ENCODE peak calls at places on chromosome 5, in eight cellular contexts. I is stimulated activated CD4-positive, alpha-beta T cell treated with anti-CD3 and anti-CD28 coated beads, Interleukin-4, amount 100 ng/mL, for 4 hours; T is T-helper 2 cell; J is PC-9; L is astrocyte of the hippocampus; N is aorta; V is NCI-H748 treated with DMSO at 0.1 percent for 48 hours; Q is brain microvascular endothelial cell. W is an unnamed sample.

GRCh38 chr5:157912621-157913325 is 53.8 kb upstream of the CLINT1 start:
- DNase-seq in I (no peak), T (no peak), V (peak), N (no peak), J (peak), Q (no peak), L (no peak), W (no peak)

GRCh38 chr5:42886612-42887011 is 74.9 kb upstream of the SELENOP start:
- DNase-seq in I (no peak), L (no peak), J (no peak), N (no peak), T (no peak), Q (no peak), V (peak), W (no peak)

GRCh38 chr5:154442801-154443200 is 3.0 kb upstream of the SAP30L start:
- DNase-seq in I (no peak), T (no peak), V (no peak), J (no peak), N (no peak), L (no peak), Q (no peak), W (no peak)

GRCh38 chr5:1975898-1976765 is 93.4 kb upstream of the IRX4 start:
- DNase-seq in J (no peak), V (no peak), I (no peak), Q (no peak), N (no peak), T (no peak), L (no peak), W (no peak)

GRCh38 chr5:113330533-113331200 is 104.1 kb downstream of the TSSK1B start:
- DNase-seq in Q (peak), L (peak), N (peak), V (no peak), J (peak), T (peak), I (no peak), W (peak)

GRCh38 chr5:33892419-33893151 is 795 bp upstream of the ADAMTS12 start:
- DNase-seq in J (peak), V (no peak), Q (peak), I (no peak), L (peak), T (no peak), N (peak), W (no peak)

GRCh38 chr5:88702328-88702727 is 180.7 kb downstream of the MEF2C start:
- DNase-seq in J (no peak), I (no peak), V (no peak), Q (no peak), T (no peak), N (no peak), L (no peak), W (no peak)

GRCh38 chr5:128074171-128074570 is 9.4 kb upstream of the SLC12A2 start:
- DNase-seq in J (no peak), L (no peak), V (no peak), I (no peak), Q (no peak), T (no peak), N (no peak), W (no peak)

W was measured in activated gamma-delta T cell treated with anti-CD3 and anti-CD28 coated beads, Interleukin-2, amount 50 U/mL, for 16 hours.